ENCODE peak calls at places on chromosomes 1 and 21, in eight cellular contexts. One of them, this sample, is unnamed.

GRCh38 chr21:44382536-44382935 is 29.1 kb downstream of the TRPM2 start:
- DNase-seq in Calu3: no peak
- DNase-seq in D341Med: peak
- DNase-seq in stimulated activated effector memory CD8-positive, alpha-beta T cell treated with anti-CD3 and anti-CD28 coated beads, Interleukin-12 subunit alpha, Interleukin-12 subunit beta, amount 100 ng/mL, for 72 hours: no peak
- DNase-seq in CD8-positive, alpha-beta memory T cell: no peak
- DNase-seq in HFFc6: no peak
- DNase-seq in memory B cell: no peak
- DNase-seq in coronary artery: peak
- DNase-seq in this sample: no peak

GRCh38 chr21:42154237-42155044 is 64.5 kb upstream of the ABCG1 start:
- DNase-seq in Calu3: no peak
- DNase-seq in D341Med: no peak
- DNase-seq in stimulated activated effector memory CD8-positive, alpha-beta T cell treated with anti-CD3 and anti-CD28 coated beads, Interleukin-12 subunit alpha, Interleukin-12 subunit beta, amount 100 ng/mL, for 72 hours: no peak
- DNase-seq in CD8-positive, alpha-beta memory T cell: no peak
- DNase-seq in HFFc6: no peak
- DNase-seq in memory B cell: no peak
- DNase-seq in coronary artery: no peak
- DNase-seq in this sample: no peak

GRCh38 chr1:220409751-220410370 is 118.1 kb upstream of the MARK1 start:
- DNase-seq in Calu3: no peak
- DNase-seq in D341Med: no peak
- DNase-seq in stimulated activated effector memory CD8-positive, alpha-beta T cell treated with anti-CD3 and anti-CD28 coated beads, Interleukin-12 subunit alpha, Interleukin-12 subunit beta, amount 100 ng/mL, for 72 hours: no peak
- DNase-seq in CD8-positive, alpha-beta memory T cell: no peak
- DNase-seq in HFFc6: no peak
- DNase-seq in memory B cell: no peak
- DNase-seq in coronary artery: no peak
- DNase-seq in this sample: no peak

GRCh38 chr1:214933375-214933774 is 149.2 kb upstream of the KCNK2 start:
- DNase-seq in Calu3: no peak
- DNase-seq in D341Med: no peak
- DNase-seq in stimulated activated effector memory CD8-positive, alpha-beta T cell treated with anti-CD3 and anti-CD28 coated beads, Interleukin-12 subunit alpha, Interleukin-12 subunit beta, amount 100 ng/mL, for 72 hours: no peak
- DNase-seq in CD8-positive, alpha-beta memory T cell: no peak
- DNase-seq in HFFc6: no peak
- DNase-seq in memory B cell: no peak
- DNase-seq in coronary artery: no peak
- DNase-seq in this sample: no peak

GRCh38 chr1:217095050-217095622 is 371.9 kb upstream of the ESRRG start:
- DNase-seq in Calu3: no peak
- DNase-seq in D341Med: no peak
- DNase-seq in stimulated activated effector memory CD8-positive, alpha-beta T cell treated with anti-CD3 and anti-CD28 coated beads, Interleukin-12 subunit alpha, Interleukin-12 subunit beta, amount 100 ng/mL, for 72 hours: no peak
- DNase-seq in CD8-positive, alpha-beta memory T cell: no peak
- DNase-seq in HFFc6: no peak
- DNase-seq in memory B cell: no peak
- DNase-seq in coronary artery: no peak
- DNase-seq in this sample: no peak

GRCh38 chr1:8941906-8942305 is 3.8 kb upstream of the CA6 start:
- DNase-seq in Calu3: no peak
- DNase-seq in D341Med: no peak
- DNase-seq in stimulated activated effector memory CD8-positive, alpha-beta T cell treated with anti-CD3 and anti-CD28 coated beads, Interleukin-12 subunit alpha, Interleukin-12 subunit beta, amount 100 ng/mL, for 72 hours: no peak
- DNase-seq in CD8-positive, alpha-beta memory T cell: no peak
- DNase-seq in HFFc6: peak
- DNase-seq in memory B cell: no peak
- DNase-seq in coronary artery: no peak
- DNase-seq in this sample: no peak

GRCh38 chr1:63949965-63950364 is 176.1 kb downstream of the ROR1 start:
- DNase-seq in Calu3: no peak
- DNase-seq in D341Med: no peak
- DNase-seq in stimulated activated effector memory CD8-positive, alpha-beta T cell treated with anti-CD3 and anti-CD28 coated beads, Interleukin-12 subunit alpha, Interleukin-12 subunit beta, amount 100 ng/mL, for 72 hours: no peak
- DNase-seq in CD8-positive, alpha-beta memory T cell: no peak
- DNase-seq in HFFc6: no peak
- DNase-seq in memory B cell: no peak
- DNase-seq in coronary artery: no peak
- DNase-seq in this sample: no peak

GRCh38 chr1:214316597-214316996 is 35.6 kb downstream of the SMYD2 start:
- DNase-seq in Calu3: peak
- DNase-seq in D341Med: no peak
- DNase-seq in stimulated activated effector memory CD8-positive, alpha-beta T cell treated with anti-CD3 and anti-CD28 coated beads, Interleukin-12 subunit alpha, Interleukin-12 subunit beta, amount 100 ng/mL, for 72 hours: no peak
- DNase-seq in CD8-positive, alpha-beta memory T cell: no peak
- DNase-seq in HFFc6: peak
- DNase-seq in memory B cell: no peak
- DNase-seq in coronary artery: no peak
- DNase-seq in this sample: no peak

GRCh38 chr1:20992327-20993056 is 184.2 kb downstream of the EIF4G3 start:
- DNase-seq in Calu3: no peak
- DNase-seq in D341Med: no peak
- DNase-seq in stimulated activated effector memory CD8-positive, alpha-beta T cell treated with anti-CD3 and anti-CD28 coated beads, Interleukin-12 subunit alpha, Interleukin-12 subunit beta, amount 100 ng/mL, for 72 hours: no peak
- DNase-seq in CD8-positive, alpha-beta memory T cell: no peak
- DNase-seq in HFFc6: no peak
- DNase-seq in memory B cell: no peak
- DNase-seq in coronary artery: no peak
- DNase-seq in this sample: no peak

GRCh38 chr21:42009018-42009830 is 936 bp downstream of the ZBTB21 start:
- DNase-seq in Calu3: peak
- DNase-seq in D341Med: peak
- DNase-seq in stimulated activated effector memory CD8-positive, alpha-beta T cell treated with anti-CD3 and anti-CD28 coated beads, Interleukin-12 subunit alpha, Interleukin-12 subunit beta, amount 100 ng/mL, for 72 hours: peak
- DNase-seq in CD8-positive, alpha-beta memory T cell: peak
- DNase-seq in HFFc6: peak
- DNase-seq in memory B cell: peak
- DNase-seq in coronary artery: peak
- DNase-seq in this sample: peak

GRCh38 chr21:45098867-45099266 is 24.5 kb downstream of the ADARB1 start:
- DNase-seq in Calu3: no peak
- DNase-seq in D341Med: no peak
- DNase-seq in stimulated activated effector memory CD8-positive, alpha-beta T cell treated with anti-CD3 and anti-CD28 coated beads, Interleukin-12 subunit alpha, Interleukin-12 subunit beta, amount 100 ng/mL, for 72 hours: no peak
- DNase-seq in CD8-positive, alpha-beta memory T cell: no peak
- DNase-seq in HFFc6: peak
- DNase-seq in memory B cell: no peak
- DNase-seq in coronary artery: no peak
- DNase-seq in this sample: no peak

GRCh38 chr1:108193333-108193732 is 6.8 kb downstream of the SLC25A24 start:
- DNase-seq in Calu3: no peak
- DNase-seq in D341Med: no peak
- DNase-seq in stimulated activated effector memory CD8-positive, alpha-beta T cell treated with anti-CD3 and anti-CD28 coated beads, Interleukin-12 subunit alpha, Interleukin-12 subunit beta, amount 100 ng/mL, for 72 hours: no peak
- DNase-seq in CD8-positive, alpha-beta memory T cell: no peak
- DNase-seq in HFFc6: no peak
- DNase-seq in memory B cell: no peak
- DNase-seq in coronary artery: no peak
- DNase-seq in this sample: no peak

GRCh38 chr1:23062271-23062670 is 43.0 kb downstream of the KDM1A start:
- DNase-seq in Calu3: no peak
- DNase-seq in D341Med: no peak
- DNase-seq in stimulated activated effector memory CD8-positive, alpha-beta T cell treated with anti-CD3 and anti-CD28 coated beads, Interleukin-12 subunit alpha, Interleukin-12 subunit beta, amount 100 ng/mL, for 72 hours: no peak
- DNase-seq in CD8-positive, alpha-beta memory T cell: no peak
- DNase-seq in HFFc6: no peak
- DNase-seq in memory B cell: no peak
- DNase-seq in coronary artery: no peak
- DNase-seq in this sample: no peak

GRCh38 chr1:75484789-75485188 is 126.1 kb downstream of the SLC44A5 start:
- DNase-seq in Calu3: no peak
- DNase-seq in D341Med: no peak
- DNase-seq in stimulated activated effector memory CD8-positive, alpha-beta T cell treated with anti-CD3 and anti-CD28 coated beads, Interleukin-12 subunit alpha, Interleukin-12 subunit beta, amount 100 ng/mL, for 72 hours: no peak
- DNase-seq in CD8-positive, alpha-beta memory T cell: no peak
- DNase-seq in HFFc6: no peak
- DNase-seq in memory B cell: no peak
- DNase-seq in coronary artery: no peak
- DNase-seq in this sample: no peak

GRCh38 chr1:1439550-1440261 is 4.2 kb downstream of the VWA1 start:
- DNase-seq in Calu3: no peak
- DNase-seq in D341Med: no peak
- DNase-seq in stimulated activated effector memory CD8-positive, alpha-beta T cell treated with anti-CD3 and anti-CD28 coated beads, Interleukin-12 subunit alpha, Interleukin-12 subunit beta, amount 100 ng/mL, for 72 hours: no peak
- DNase-seq in CD8-positive, alpha-beta memory T cell: no peak
- DNase-seq in HFFc6: no peak
- DNase-seq in memory B cell: no peak
- DNase-seq in coronary artery: no peak
- DNase-seq in this sample: no peak

GRCh38 chr1:154951901-154952657 is 3.8 kb downstream of the PBXIP1 start:
- DNase-seq in Calu3: no peak
- DNase-seq in D341Med: no peak
- DNase-seq in stimulated activated effector memory CD8-positive, alpha-beta T cell treated with anti-CD3 and anti-CD28 coated beads, Interleukin-12 subunit alpha, Interleukin-12 subunit beta, amount 100 ng/mL, for 72 hours: no peak
- DNase-seq in CD8-positive, alpha-beta memory T cell: peak
- DNase-seq in HFFc6: no peak
- DNase-seq in memory B cell: peak
- DNase-seq in coronary artery: no peak
- DNase-seq in this sample: peak

GRCh38 chr1:223315660-223316059 is 48.3 kb downstream of the SUSD4 start:
- DNase-seq in Calu3: no peak
- DNase-seq in D341Med: no peak
- DNase-seq in stimulated activated effector memory CD8-positive, alpha-beta T cell treated with anti-CD3 and anti-CD28 coated beads, Interleukin-12 subunit alpha, Interleukin-12 subunit beta, amount 100 ng/mL, for 72 hours: no peak
- DNase-seq in CD8-positive, alpha-beta memory T cell: no peak
- DNase-seq in HFFc6: no peak
- DNase-seq in memory B cell: no peak
- DNase-seq in coronary artery: no peak
- DNase-seq in this sample: no peak

GRCh38 chr1:30371888-30372791 is 351.2 kb downstream of the MATN1 start:
- DNase-seq in Calu3: no peak
- DNase-seq in D341Med: no peak
- DNase-seq in stimulated activated effector memory CD8-positive, alpha-beta T cell treated with anti-CD3 and anti-CD28 coated beads, Interleukin-12 subunit alpha, Interleukin-12 subunit beta, amount 100 ng/mL, for 72 hours: peak
- DNase-seq in CD8-positive, alpha-beta memory T cell: no peak
- DNase-seq in HFFc6: no peak
- DNase-seq in memory B cell: no peak
- DNase-seq in coronary artery: peak
- DNase-seq in this sample: no peak

GRCh38 chr1:61244114-61244513 is 161.8 kb downstream of the NFIA start:
- DNase-seq in Calu3: no peak
- DNase-seq in D341Med: no peak
- DNase-seq in stimulated activated effector memory CD8-positive, alpha-beta T cell treated with anti-CD3 and anti-CD28 coated beads, Interleukin-12 subunit alpha, Interleukin-12 subunit beta, amount 100 ng/mL, for 72 hours: no peak
- DNase-seq in CD8-positive, alpha-beta memory T cell: no peak
- DNase-seq in HFFc6: no peak
- DNase-seq in memory B cell: no peak
- DNase-seq in coronary artery: no peak
- DNase-seq in this sample: no peak

GRCh38 chr1:150567717-150568561 is 11.5 kb downstream of the MCL1 start:
- DNase-seq in Calu3: peak
- DNase-seq in D341Med: peak
- DNase-seq in stimulated activated effector memory CD8-positive, alpha-beta T cell treated with anti-CD3 and anti-CD28 coated beads, Interleukin-12 subunit alpha, Interleukin-12 subunit beta, amount 100 ng/mL, for 72 hours: peak
- DNase-seq in CD8-positive, alpha-beta memory T cell: no peak
- DNase-seq in HFFc6: peak
- DNase-seq in memory B cell: no peak
- DNase-seq in coronary artery: peak
- DNase-seq in this sample: no peak

GRCh38 chr1:187390157-187390556 is 561.4 kb downstream of the PLA2G4A start:
- DNase-seq in Calu3: no peak
- DNase-seq in D341Med: no peak
- DNase-seq in stimulated activated effector memory CD8-positive, alpha-beta T cell treated with anti-CD3 and anti-CD28 coated beads, Interleukin-12 subunit alpha, Interleukin-12 subunit beta, amount 100 ng/mL, for 72 hours: no peak
- DNase-seq in CD8-positive, alpha-beta memory T cell: no peak
- DNase-seq in HFFc6: no peak
- DNase-seq in memory B cell: no peak
- DNase-seq in coronary artery: no peak
- DNase-seq in this sample: no peak

GRCh38 chr21:33036430-33037162 is 10.9 kb downstream of the OLIG2 start:
- DNase-seq in Calu3: no peak
- DNase-seq in D341Med: no peak
- DNase-seq in stimulated activated effector memory CD8-positive, alpha-beta T cell treated with anti-CD3 and anti-CD28 coated beads, Interleukin-12 subunit alpha, Interleukin-12 subunit beta, amount 100 ng/mL, for 72 hours: peak
- DNase-seq in CD8-positive, alpha-beta memory T cell: no peak
- DNase-seq in HFFc6: peak
- DNase-seq in memory B cell: no peak
- DNase-seq in coronary artery: no peak
- DNase-seq in this sample: no peak

GRCh38 chr1:201870397-201870796 is 18.3 kb upstream of the SHISA4 start:
- DNase-seq in Calu3: no peak
- DNase-seq in D341Med: no peak
- DNase-seq in stimulated activated effector memory CD8-positive, alpha-beta T cell treated with anti-CD3 and anti-CD28 coated beads, Interleukin-12 subunit alpha, Interleukin-12 subunit beta, amount 100 ng/mL, for 72 hours: no peak
- DNase-seq in CD8-positive, alpha-beta memory T cell: no peak
- DNase-seq in HFFc6: peak
- DNase-seq in memory B cell: no peak
- DNase-seq in coronary artery: no peak
- DNase-seq in this sample: no peak

GRCh38 chr1:67382292-67382691 is 47.9 kb downstream of the SERBP1 start:
- DNase-seq in Calu3: no peak
- DNase-seq in D341Med: no peak
- DNase-seq in stimulated activated effector memory CD8-positive, alpha-beta T cell treated with anti-CD3 and anti-CD28 coated beads, Interleukin-12 subunit alpha, Interleukin-12 subunit beta, amount 100 ng/mL, for 72 hours: no peak
- DNase-seq in CD8-positive, alpha-beta memory T cell: no peak
- DNase-seq in HFFc6: no peak
- DNase-seq in memory B cell: no peak
- DNase-seq in coronary artery: no peak
- DNase-seq in this sample: no peak

GRCh38 chr1:108645479-108646184 is 15.3 kb downstream of the HENMT1 start:
- DNase-seq in Calu3: no peak
- DNase-seq in D341Med: no peak
- DNase-seq in stimulated activated effector memory CD8-positive, alpha-beta T cell treated with anti-CD3 and anti-CD28 coated beads, Interleukin-12 subunit alpha, Interleukin-12 subunit beta, amount 100 ng/mL, for 72 hours: no peak
- DNase-seq in CD8-positive, alpha-beta memory T cell: no peak
- DNase-seq in HFFc6: no peak
- DNase-seq in memory B cell: no peak
- DNase-seq in coronary artery: no peak
- DNase-seq in this sample: no peak